ENCODE peak calls at places on chromosome 2, in five cellular contexts. S is neuronal stem cell, U is cardiac muscle cell, M is fibroblast of lung, O is HepG2. T is an unnamed sample.
A peak's percentile ranks its signal among the peaks of the same experiment; 100 is the strongest.

GRCh38 chr2:18050001-18050400 is 171.5 kb downstream of the KCNS3 start:
- DNase-seq in M (no peak), U (no peak), O (no peak), S (no peak), T (no peak)

GRCh38 chr2:61689526-61689925 is 151.4 kb upstream of the XPO1 start:
- DNase-seq in S (no peak), M (no peak), O (no peak), U (no peak), T (no peak)

GRCh38 chr2:100980046-100980445 is 22.0 kb upstream of the RPL31 start:
- DNase-seq in O (no peak), U (no peak), M (no peak), S (no peak), T (no peak)

GRCh38 chr2:165587335-165587938 is 117.9 kb downstream of the CSRNP3 start:
- DNase-seq in U (no peak), M (no peak), O (no peak), S (no peak), T (peak; percentile 86)

GRCh38 chr2:43349944-43350343 is 123.5 kb upstream of the ZFP36L2 start:
- DNase-seq in O (peak; percentile 90), S (no peak), U (no peak), M (no peak), T (no peak)

GRCh38 chr2:55223958-55224760 is 7.9 kb downstream of the CLHC1 start:
- DNase-seq in O (no peak), M (no peak), U (no peak), S (no peak), T (no peak)

GRCh38 chr2:159026170-159026569 is 57.7 kb downstream of the TANC1 start:
- DNase-seq in S (no peak), U (no peak), M (peak; percentile 19), O (no peak), T (no peak)

GRCh38 chr2:12502759-12503158 is 214.0 kb upstream of the TRIB2 start:
- DNase-seq in M (peak; percentile 77), U (no peak), O (no peak), S (no peak), T (no peak)

GRCh38 chr2:3094999-3095958 is 282.3 kb downstream of the EIPR1 start:
- DNase-seq in O (no peak), U (no peak), M (no peak), S (no peak), T (no peak)

GRCh38 chr2:219125225-219125885 is 35.3 kb downstream of the NHEJ1 start:
- DNase-seq in S (no peak), M (peak; percentile 98), U (no peak), O (peak; percentile 77), T (no peak)

GRCh38 chr2:57696016-57696415 is 350.6 kb upstream of the VRK2 start:
- DNase-seq in U (no peak), S (no peak), M (peak; percentile 17), O (no peak), T (peak; percentile 34)

GRCh38 chr2:188850786-188851185 is 123.4 kb upstream of the COL3A1 start:
- DNase-seq in O (no peak), S (no peak), U (no peak), M (peak; percentile 59), T (no peak)

GRCh38 chr2:132593171-132593570 is 76.8 kb downstream of the LYPD1 start:
- DNase-seq in O (no peak), S (no peak), M (peak; percentile 72), U (no peak), T (peak; percentile 34)

GRCh38 chr2:86123328-86123727 is 17.3 kb downstream of the PTCD3 start:
- DNase-seq in U (no peak), O (no peak), M (no peak), S (no peak), T (no peak)

GRCh38 chr2:36369711-36370110 is 14.1 kb downstream of the CRIM1 start:
- DNase-seq in O (no peak), U (no peak), S (no peak), M (no peak), T (no peak)
- H3K27ac ChIP-seq in O (peak overlapping the region; percentile 57), U (no peak overlapping the region), S (no peak overlapping the region), M (no peak overlapping the region), T (no peak overlapping the region)

DNA sequence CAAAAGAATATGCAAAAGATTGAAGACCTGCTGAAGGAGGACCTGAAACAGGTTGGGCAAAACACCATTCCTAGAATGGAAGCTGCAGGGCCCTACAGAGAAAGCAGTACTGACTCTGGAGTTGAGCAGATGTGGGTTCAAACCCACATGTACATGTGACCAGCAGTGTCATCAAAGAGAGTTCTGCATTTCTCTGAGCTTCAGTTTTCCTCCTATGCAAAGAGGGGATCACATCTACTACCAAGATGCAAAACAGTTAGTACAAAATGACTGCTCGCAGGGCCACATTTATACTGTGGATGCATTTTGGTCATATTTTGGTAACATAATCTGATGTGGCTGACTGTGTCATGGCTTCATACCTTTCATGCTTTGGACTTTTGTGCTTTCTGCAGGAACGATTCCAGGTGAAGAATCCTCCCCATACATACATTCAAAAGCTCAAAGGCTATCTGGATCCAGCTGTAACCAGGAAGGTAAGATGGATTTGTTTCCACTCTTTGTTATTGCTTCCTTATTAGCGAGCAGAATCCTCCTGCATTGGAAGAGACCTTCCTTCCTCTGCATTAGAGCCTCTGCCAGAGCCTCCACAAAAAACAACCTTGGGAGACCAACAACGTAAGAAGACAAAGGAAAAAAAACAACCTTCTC is 174.8 kb downstream of the PRPF40A start:
- DNase-seq in U (no peak), M (peak; percentile 25), O (peak; percentile 40), S (no peak), T (no peak)
- H3K4me3 ChIP-seq in U (no peak overlapping the region), M (no peak overlapping the region), O (no peak overlapping the region), S (no peak overlapping the region), T (no peak overlapping the region)

DNA sequence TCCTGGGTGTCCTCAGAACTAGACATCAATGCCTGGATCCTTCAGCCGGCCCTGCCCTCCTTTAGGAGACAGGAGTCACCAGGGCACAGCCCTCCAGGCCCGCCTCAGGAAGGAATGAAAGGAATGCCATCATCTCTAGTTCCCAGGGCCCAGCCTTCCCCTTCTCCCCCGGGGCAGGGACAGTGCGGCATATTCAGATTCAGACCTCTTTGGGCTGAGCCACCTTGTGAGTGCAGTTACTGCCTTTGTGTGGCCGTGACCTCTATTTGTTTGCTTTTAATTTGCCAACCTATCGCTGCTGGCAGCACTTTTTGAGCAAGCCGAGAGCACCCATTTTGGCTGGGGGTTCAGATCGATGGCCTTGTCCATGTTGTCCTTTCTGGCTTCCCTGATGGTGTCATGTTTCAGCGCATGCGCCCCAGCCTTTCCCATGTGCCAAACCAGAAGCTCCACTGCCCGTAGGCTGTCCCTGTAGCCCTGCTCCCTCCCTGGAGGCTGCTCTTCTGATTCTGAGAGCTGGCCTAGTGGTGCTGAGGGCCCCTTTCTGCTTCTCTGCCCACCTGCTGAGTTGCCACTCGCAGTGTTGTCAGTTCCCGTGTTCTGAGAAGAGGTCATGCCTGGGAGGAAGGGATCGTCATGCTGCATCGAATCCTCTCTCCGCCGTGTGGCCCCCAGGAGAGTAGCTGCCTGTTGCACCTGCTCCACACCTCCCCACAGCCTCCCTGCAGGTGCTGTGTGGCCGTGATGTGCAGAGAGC is 10.9 kb downstream of the ANKRD23 start:
- DNase-seq in M (peak; percentile 42), O (no peak), U (peak; percentile 92), S (peak; percentile 86), T (no peak)
- H3K27ac ChIP-seq in M (no peak overlapping the region), O (no peak overlapping the region), U (peak overlapping the region; percentile 95), S (peak overlapping the region; percentile 82), T (no peak overlapping the region)

GRCh38 chr2:120590841-120591240 is 144.8 kb upstream of the GLI2 start:
- DNase-seq in O (no peak), U (no peak), S (no peak), M (no peak), T (no peak)

GRCh38 chr2:120586507-120587283 is 149.0 kb upstream of the GLI2 start:
- DNase-seq in U (no peak), O (no peak), S (peak; percentile 15), M (no peak), T (no peak)

GRCh38 chr2:120589782-120590608 is 145.7 kb upstream of the GLI2 start:
- DNase-seq in M (peak; percentile 98), U (no peak), O (peak; percentile 22), S (no peak), T (no peak)

GRCh38 chr2:120587997-120588336 is 147.7 kb upstream of the GLI2 start:
- DNase-seq in M (no peak), S (no peak), O (no peak), U (no peak), T (no peak)

DNA sequence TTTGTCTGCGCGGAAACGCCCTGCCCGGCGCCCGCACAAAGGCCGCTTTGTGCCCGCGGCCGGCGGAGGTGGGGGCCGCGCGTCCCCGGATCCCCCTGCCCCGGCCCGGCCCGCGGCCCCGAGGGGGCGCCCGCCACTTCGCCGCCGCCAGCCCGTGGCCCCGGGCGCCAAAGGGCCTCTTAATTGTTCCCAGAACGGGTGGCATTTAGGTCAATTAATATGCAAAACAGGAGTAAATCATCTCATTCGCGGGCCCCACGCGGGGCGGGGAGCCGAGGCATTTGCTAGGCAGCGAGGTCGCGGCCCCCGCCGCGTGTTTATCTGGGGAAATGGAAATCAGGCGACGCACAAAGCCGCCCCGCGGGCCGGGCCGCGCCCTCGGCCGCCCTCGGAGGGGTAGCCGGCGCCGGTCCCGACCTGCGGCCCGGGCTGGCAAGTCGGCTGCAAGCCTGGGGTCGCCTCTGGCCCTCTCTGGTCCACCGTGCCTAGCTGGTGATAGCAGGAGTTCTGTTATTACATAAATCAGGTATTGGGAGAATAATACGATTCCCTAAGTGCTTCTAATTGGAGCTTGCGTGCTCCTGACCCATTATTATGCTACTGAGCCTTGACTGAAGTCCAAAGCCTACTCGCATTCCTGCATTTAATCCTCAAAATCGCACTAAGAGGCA is 148.2 kb upstream of the GLI2 start:
- DNase-seq in S (peak; percentile 41), O (no peak), M (no peak), U (no peak), T (no peak)
- H3K4me3 ChIP-seq in S (no peak overlapping the region), O (no peak overlapping the region), M (no peak overlapping the region), U (peak overlapping the region; percentile 7), T (no peak overlapping the region)

GRCh38 chr2:45010706-45011036 is 1.4 kb upstream of the SIX2 start:
- DNase-seq in U (no peak), O (no peak), M (no peak), S (no peak), T (no peak)

GRCh38 chr2:45009928-45010705 is 865 bp upstream of the SIX2 start:
- DNase-seq in M (peak; percentile 25), S (no peak), U (peak; percentile 70), O (no peak), T (peak; percentile 49)

GRCh38 chr2:45008296-45009129 is 739 bp downstream of the SIX2 start:
- DNase-seq in M (peak; percentile 22), U (peak; percentile 20), S (no peak), O (no peak), T (no peak)

GRCh38 chr2:45007961-45008295 is 1.3 kb downstream of the SIX2 start:
- DNase-seq in M (no peak), S (no peak), U (no peak), O (no peak), T (no peak)

DNA sequence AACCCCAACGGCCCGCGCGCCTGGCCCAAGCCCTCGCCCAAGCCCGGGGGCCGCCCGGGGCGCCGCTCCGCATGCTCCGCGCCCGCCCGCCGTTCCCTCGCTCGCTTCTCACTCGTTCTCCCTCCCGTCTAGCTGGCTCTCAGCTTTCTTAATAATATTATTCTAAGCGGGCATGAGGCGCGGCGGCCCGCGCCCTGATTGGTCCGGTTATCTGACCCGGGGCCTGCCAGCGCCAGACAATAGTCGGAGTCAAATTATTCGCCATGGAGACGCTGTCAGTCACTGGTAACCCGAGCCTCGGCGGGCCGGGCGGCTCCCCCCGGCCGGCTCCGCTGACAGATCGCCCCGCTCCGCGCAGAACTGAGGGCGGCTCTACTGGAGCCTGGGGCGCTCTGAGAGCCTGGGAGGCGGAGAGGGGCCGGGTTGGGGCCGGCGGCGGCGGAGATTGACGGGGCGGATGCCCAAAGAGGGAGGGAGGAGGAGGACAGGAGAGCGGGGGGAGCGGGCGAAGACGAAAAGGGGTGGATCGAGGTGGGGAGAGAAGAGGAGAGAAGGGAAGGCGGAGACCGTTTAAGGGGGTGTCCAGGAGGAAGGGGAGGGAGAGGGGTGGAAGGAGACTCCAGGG is at the start of gene SIX2:
- DNase-seq in U (peak; percentile 99), S (peak; percentile 98), O (peak; percentile 41), M (peak; percentile 91), T (peak; percentile 97)
- H3K27ac ChIP-seq in U (no peak within 1 kb of the TSS), S (peak within 1 kb of the TSS; percentile 28), O (no peak within 1 kb of the TSS), M (no peak within 1 kb of the TSS), T (no peak within 1 kb of the TSS)